ENCODE peak calls at places on chromosomes 3 and 15, in four cellular contexts. H, E, P and A are unnamed samples.

GRCh38 chr15:63465104-63465503 is 39.3 kb upstream of the USP3 start:
- DNase-seq in H (peak), E (peak), P (no peak), A (no peak)

GRCh38 chr3:72997421-72997961 is 880 bp downstream of the PPP4R2 start:
- DNase-seq in H (peak), E (peak), P (peak), A (peak)

GRCh38 chr3:57715672-57716071 is 22.8 kb upstream of the DENND6A start:
- DNase-seq in H (no peak), E (no peak), P (no peak), A (no peak)

GRCh38 chr3:85554153-85554552 is 595.4 kb downstream of the CADM2 start:
- DNase-seq in H (no peak), E (no peak), P (no peak), A (no peak)

GRCh38 chr15:94306700-94307650 is 75.6 kb downstream of the MCTP2 start:
- DNase-seq in H (peak), E (peak), P (no peak), A (no peak)

GRCh38 chr3:123522666-123523412 is 62.0 kb downstream of the HACD2 start:
- DNase-seq in H (no peak), E (no peak), P (no peak), A (no peak)

GRCh38 chr15:74399511-74400312 is 32.3 kb upstream of the CYP11A1 start:
- DNase-seq in H (no peak), E (peak), P (no peak), A (peak)

GRCh38 chr3:57068437-57069089 is 8.1 kb downstream of the SPATA12 start:
- DNase-seq in H (peak), E (peak), P (peak), A (no peak)

GRCh38 chr15:46616033-46616432 is 981.2 kb downstream of the SQOR start:
- DNase-seq in H (no peak), E (no peak), P (no peak), A (no peak)

GRCh38 chr3:20080956-20081554 is 40.8 kb downstream of the KAT2B start:
- DNase-seq in H (peak), E (peak), P (no peak), A (no peak)

GRCh38 chr3:63914312-63914711 is 2.1 kb upstream of the SCAANT1 start:
- DNase-seq in H (peak), E (peak), P (no peak), A (no peak)

GRCh38 chr15:66155065-66155464 is 98.5 kb downstream of the MEGF11 start:
- DNase-seq in H (no peak), E (no peak), P (no peak), A (no peak)

GRCh38 chr3:89179355-89179997 is 72.1 kb downstream of the EPHA3 start:
- DNase-seq in H (no peak), E (no peak), P (no peak), A (no peak)

GRCh38 chr15:65363766-65364165 is 14.0 kb downstream of the IGDCC3 start:
- DNase-seq in H (no peak), E (no peak), P (no peak), A (no peak)

GRCh38 chr3:58214484-58215316 is 3.9 kb upstream of the DNASE1L3 start:
- DNase-seq in H (no peak), E (peak), P (no peak), A (no peak)

GRCh38 chr3:129101370-129102138 is 20.1 kb downstream of the RAB43 start:
- DNase-seq in H (no peak), E (no peak), P (no peak), A (no peak)

GRCh38 chr15:48674876-48675275 is 29.4 kb upstream of the FBN1 start:
- DNase-seq in H (peak), E (peak), P (no peak), A (no peak)

GRCh38 chr3:187709155-187709554 is 6.8 kb upstream of the RTP2 start:
- DNase-seq in H (no peak), E (no peak), P (no peak), A (no peak)

GRCh38 chr3:195925746-195926145 is 17.4 kb upstream of the TNK2 start:
- DNase-seq in H (no peak), E (no peak), P (no peak), A (no peak)

GRCh38 chr3:150783920-150784746 is 21.2 kb upstream of the SIAH2 start:
- DNase-seq in H (no peak), E (no peak), P (peak), A (no peak)

GRCh38 chr3:138781012-138781470 is 53.7 kb downstream of the PIK3CB start:
- DNase-seq in H (no peak), E (no peak), P (no peak), A (no peak)

GRCh38 chr3:59726279-59726678 is 676.5 kb upstream of the CFAP20DC start:
- DNase-seq in H (no peak), E (no peak), P (no peak), A (no peak)

GRCh38 chr3:167031364-167032049 is 348.6 kb downstream of the ZBBX start:
- DNase-seq in H (no peak), E (no peak), P (no peak), A (no peak)

GRCh38 chr3:27253831-27254230 is 115.4 kb downstream of the NEK10 start:
- DNase-seq in H (peak), E (peak), P (peak), A (peak)